ENCODE peak calls at places on chromosomes 4 and X, in eight cellular contexts. A is esophagus squamous epithelium, B is ovary, V is right lobe of liver, P is breast epithelium, S is endothelial cell of umbilical vein, L is H9, J is lower lobe of right lung. C is an unnamed sample.

GRCh38 chrX:122196338-122196737 is 987.7 kb upstream of the GRIA3 start:
- DNase-seq in A (no peak), J (no peak), V (no peak), B (no peak), S (no peak), P (no peak), L (peak; percentile 58), C (no peak)

GRCh38 chrX:132662844-132663243 is 174.0 kb upstream of the MBNL3 start:
- DNase-seq in S (no peak), B (no peak), L (no peak), J (no peak), A (no peak), V (no peak), P (no peak), C (no peak)

GRCh38 chr4:1623821-1624518 is 60.1 kb downstream of the FAM53A start:
- DNase-seq in V (no peak), A (no peak), B (no peak), L (no peak), J (no peak), S (no peak), P (no peak), C (no peak)

GRCh38 chr4:85514783-85515182 is 39.8 kb downstream of the ARHGAP24 start:
- DNase-seq in J (no peak), S (no peak), B (no peak), A (no peak), V (no peak), L (no peak), P (no peak), C (no peak)

GRCh38 chr4:98746936-98747658 is 88.7 kb upstream of the TSPAN5 start:
- DNase-seq in L (no peak), B (no peak), A (no peak), J (no peak), P (no peak), S (peak; percentile 34), V (no peak), C (no peak)

GRCh38 chrX:74349387-74349786 is 45.4 kb downstream of the ZCCHC13 start:
- DNase-seq in A (no peak), L (no peak), S (no peak), B (no peak), J (no peak), P (no peak), V (no peak), C (no peak)

GRCh38 chrX:1754077-1754476 is 139.2 kb downstream of the ASMT start:
- DNase-seq in L (no peak), A (no peak), S (no peak), V (no peak), B (no peak), J (no peak), P (no peak), C (no peak)

GRCh38 chr4:113575391-113575790 is 186.1 kb downstream of the CAMK2D start:
- DNase-seq in A (no peak), P (no peak), L (no peak), V (no peak), J (no peak), B (no peak), S (peak; percentile 46), C (no peak)

GRCh38 chr4:123941306-123941705 is 544.7 kb downstream of the SPRY1 start:
- DNase-seq in J (no peak), A (no peak), S (no peak), B (no peak), P (no peak), L (no peak), V (no peak), C (no peak)

GRCh38 chr4:36322921-36323354 is 41.5 kb downstream of the DTHD1 start:
- DNase-seq in S (no peak), J (no peak), V (no peak), A (no peak), B (no peak), P (no peak), L (no peak), C (no peak)

GRCh38 chr4:45120163-45120562 is 393.8 kb upstream of the GNPDA2 start:
- DNase-seq in P (no peak), B (no peak), A (no peak), S (no peak), J (no peak), V (no peak), L (no peak), C (no peak)

GRCh38 chr4:186144180-186144579 is 39.7 kb downstream of the FAM149A start:
- DNase-seq in S (peak; percentile 11), V (no peak), L (peak; percentile 46), P (no peak), A (no peak), B (peak; percentile 38), J (no peak), C (no peak)

GRCh38 chr4:143773998-143774898 is 73.8 kb upstream of the FREM3 start:
- DNase-seq in A (no peak), S (peak; percentile 32), P (no peak), V (no peak), J (peak; percentile 49), B (no peak), L (peak; percentile 76), C (no peak)

GRCh38 chr4:164977243-164978164 is at the start of gene TRIM61:
- DNase-seq in A (no peak), S (no peak), V (no peak), J (peak; percentile 63), L (peak; percentile 44), B (peak; percentile 26), P (no peak), C (no peak)

GRCh38 chr4:70651864-70652506 is 14.3 kb downstream of the JCHAIN start:
- DNase-seq in V (no peak), S (peak; percentile 55), L (peak; percentile 30), P (no peak), A (no peak), B (no peak), J (no peak), C (no peak)

GRCh38 chr4:150192986-150193385 is 114.7 kb downstream of the DCLK2 start:
- DNase-seq in S (no peak), A (no peak), P (no peak), V (no peak), L (no peak), J (no peak), B (no peak), C (no peak)

GRCh38 chr4:115780268-115780667 is 666.8 kb upstream of the NDST4 start:
- DNase-seq in A (no peak), P (no peak), V (no peak), S (no peak), B (no peak), J (no peak), L (no peak), C (no peak)

DNA sequence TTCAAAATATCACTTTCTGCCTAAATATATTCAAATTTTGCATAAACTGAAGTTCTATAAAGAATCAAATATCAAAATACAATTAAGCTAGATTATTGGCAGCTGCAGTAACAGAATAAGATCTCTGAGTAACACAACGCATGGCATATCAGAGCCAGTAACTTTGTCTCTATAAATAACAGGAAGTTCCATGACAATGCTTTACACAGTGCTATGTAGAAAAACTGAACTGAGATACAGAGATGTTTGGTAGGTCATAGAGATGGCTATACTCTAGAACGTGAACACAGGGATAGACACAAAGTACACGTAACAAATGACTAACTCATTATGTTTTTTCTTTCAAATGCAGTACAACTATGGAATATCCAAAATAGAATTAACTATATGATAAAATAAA is 18.2 kb downstream of the UBE2D3 start:
- DNase-seq in J (no peak), S (peak; percentile 66), V (no peak), L (no peak), A (no peak), B (no peak), P (no peak), C (no peak)
- H3K4me1 ChIP-seq in J (peaks cover 58% of the 10 kb centered on the region), S (peaks cover 25% of the 10 kb centered on the region), V (no peaks in the 10 kb centered on the region), L (no peaks in the 10 kb centered on the region), A (peaks cover 31% of the 10 kb centered on the region), B (peaks cover 8% of the 10 kb centered on the region), P (no peaks in the 10 kb centered on the region), C (peaks cover 5% of the 10 kb centered on the region)

DNA sequence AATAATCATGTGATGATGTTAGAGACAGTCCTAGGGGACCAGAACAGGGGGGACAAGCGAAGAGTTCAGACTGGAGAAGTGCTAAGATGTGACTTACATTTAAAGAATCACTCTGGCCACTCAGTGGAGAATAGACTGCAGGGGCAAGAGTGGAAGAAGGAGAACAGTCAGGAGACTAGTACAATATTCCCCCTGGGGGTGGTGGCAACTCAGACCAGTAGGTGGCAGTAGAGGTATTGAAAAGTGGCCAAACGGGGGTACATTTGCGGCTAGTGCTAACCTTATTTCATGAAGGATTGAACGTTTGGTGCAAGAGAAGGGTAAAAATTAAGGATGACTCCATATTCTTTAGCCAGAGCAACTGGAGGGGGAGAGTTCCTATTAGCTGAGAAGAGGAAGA is 2.7 kb upstream of the BMX start:
- DNase-seq in S (peak; percentile 79), A (no peak), P (no peak), V (peak; percentile 46), B (peak; percentile 22), L (peak; percentile 72), J (no peak), C (no peak)
- TF ChIP-seq CTCF in S (peak; percentile 60), A (peak; percentile 48), P (no peak), V (peak; percentile 51), B (no peak), L (peak; percentile 84), J (peak; percentile 58), C (peak; percentile 49)

GRCh38 chr4:122775987-122776836 is 43.7 kb downstream of the BBS12 start:
- DNase-seq in J (no peak), S (no peak), V (no peak), B (no peak), L (peak; percentile 58), A (no peak), P (no peak), C (no peak)

GRCh38 chr4:122775039-122775438 is 42.5 kb downstream of the BBS12 start:
- DNase-seq in A (no peak), J (no peak), P (no peak), B (no peak), L (no peak), V (no peak), S (peak; percentile 91), C (no peak)

GRCh38 chr4:122777846-122778501 is 45.5 kb downstream of the BBS12 start:
- DNase-seq in B (no peak), P (no peak), L (no peak), A (no peak), J (no peak), V (no peak), S (no peak), C (no peak)

GRCh38 chr4:122773021-122773420 is 40.5 kb downstream of the BBS12 start:
- DNase-seq in V (no peak), B (no peak), J (no peak), A (no peak), L (no peak), S (peak; percentile 29), P (no peak), C (no peak)

DNA sequence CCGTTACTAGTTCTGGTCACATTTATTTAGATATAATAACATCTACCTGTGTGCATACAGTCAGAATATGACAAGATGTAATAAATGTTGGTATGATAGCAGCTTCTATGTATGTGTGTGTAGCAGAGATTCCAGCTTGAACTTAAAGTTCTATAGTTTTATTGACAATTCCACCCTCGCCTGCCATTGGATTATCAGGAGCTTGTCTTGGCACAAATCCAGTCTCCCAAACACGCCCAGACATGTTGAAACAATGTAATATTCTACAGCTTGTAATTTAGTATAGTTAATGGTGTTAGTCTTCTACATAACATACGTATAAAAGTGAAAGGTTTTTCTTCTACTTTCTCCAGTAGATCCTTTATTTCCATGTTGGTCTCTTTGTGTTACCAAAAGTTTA is 44.4 kb downstream of the BBS12 start:
- DNase-seq in J (no peak), S (peak; percentile 74), B (no peak), V (no peak), L (no peak), A (no peak), P (no peak), C (no peak)
- H3K27ac ChIP-seq in J (no peak overlapping the region), S (peak overlapping the region; percentile 28), B (no peak overlapping the region), V (no peak overlapping the region), L (no peak overlapping the region), A (no peak overlapping the region), P (no peak overlapping the region), C (peak overlapping the region; percentile 96)

GRCh38 chrX:78652971-78653822 is 5.9 kb downstream of the RTL3 start:
- DNase-seq in P (no peak), A (no peak), J (no peak), V (no peak), S (peak; percentile 77), B (no peak), L (no peak), C (no peak)
- H3K4me1 ChIP-seq in P (no peaks in the 10 kb centered on the region), A (peaks cover 4% of the 10 kb centered on the region), J (no peaks in the 10 kb centered on the region), V (no peaks in the 10 kb centered on the region), S (peaks cover 10% of the 10 kb centered on the region), B (no peaks in the 10 kb centered on the region), L (no peaks in the 10 kb centered on the region), C (no peaks in the 10 kb centered on the region)

C was measured in RWPE2.